ENCODE peak calls at places on chromosomes 1 and 21, in seven cellular contexts. C is A172, F is Right ventricle myocardium superior, Q is Daoy, V is HAP-1, S is keratinocyte, P is sigmoid colon. L is an unnamed sample.

GRCh38 chr1:45479039-45479748 is 11.8 kb downstream of the TESK2 start:
- DNase-seq in C (no peak), F (no peak), Q (no peak), V (no peak), S (no peak), P (no peak), L (no peak)

GRCh38 chr1:185162491-185162890 is 5.5 kb downstream of the SWT1 start:
- DNase-seq in C (no peak), F (no peak), Q (no peak), V (no peak), S (no peak), P (no peak), L (no peak)

GRCh38 chr1:54782588-54782987 is 18.3 kb upstream of the PARS2 start:
- DNase-seq in C (no peak), F (no peak), Q (no peak), V (no peak), S (no peak), P (no peak), L (no peak)

GRCh38 chr21:23743821-23744220 is 1863.5 kb downstream of the MRPL39 start:
- DNase-seq in C (no peak), F (no peak), Q (no peak), V (no peak), S (no peak), P (no peak), L (no peak)

GRCh38 chr21:39071623-39072214 is 111.5 kb downstream of the PSMG1 start:
- DNase-seq in C (no peak), F (no peak), Q (no peak), V (no peak), S (no peak), P (no peak), L (no peak)

GRCh38 chr1:201565771-201566528 is 27.0 kb downstream of the NAV1 start:
- DNase-seq in C (no peak), F (no peak), Q (no peak), V (no peak), S (no peak), P (peak), L (no peak)

GRCh38 chr1:215987092-215987855 is 420.2 kb downstream of the KCTD3 start:
- DNase-seq in C (no peak), F (no peak), Q (no peak), V (no peak), S (no peak), P (no peak), L (no peak)

GRCh38 chr1:76190749-76191424 is 116.3 kb downstream of the ST6GALNAC3 start:
- DNase-seq in C (no peak), F (no peak), Q (no peak), V (no peak), S (no peak), P (no peak), L (no peak)

GRCh38 chr1:209227941-209228340 is 355.6 kb upstream of the CAMK1G start:
- DNase-seq in C (no peak), F (no peak), Q (no peak), V (no peak), S (no peak), P (no peak), L (no peak)

GRCh38 chr1:155083865-155084721 is 5.5 kb downstream of the EFNA3 start:
- DNase-seq in C (peak), F (no peak), Q (peak), V (no peak), S (no peak), P (no peak), L (no peak)

L was measured in heart left ventricle.